ENCODE peak calls at places on chromosome 1, in ten cellular contexts. One of them, this sample, is unnamed.

GRCh38 chr1:6465461-6466005 is 440 bp downstream of the TNFRSF25 start:
- DNase-seq in astrocyte of the spinal cord: no peak
- DNase-seq in activated CD8-positive, alpha-beta T cell treated with anti-CD3 and anti-CD28 coated beads for 36 hours: peak
- DNase-seq in lower lobe of right lung: no peak
- DNase-seq in fibroblast of mammary gland: no peak
- DNase-seq in heart right ventricle: no peak
- DNase-seq in omental fat pad: no peak
- DNase-seq in HFFc6: no peak
- DNase-seq in mucosa of descending colon: no peak
- DNase-seq in PC-3: no peak
- DNase-seq in this sample: no peak

GRCh38 chr1:202189012-202189790 is 4.4 kb upstream of the LGR6 start:
- DNase-seq in astrocyte of the spinal cord: peak
- DNase-seq in activated CD8-positive, alpha-beta T cell treated with anti-CD3 and anti-CD28 coated beads for 36 hours: peak
- DNase-seq in lower lobe of right lung: peak
- DNase-seq in fibroblast of mammary gland: peak
- DNase-seq in heart right ventricle: peak
- DNase-seq in omental fat pad: peak
- DNase-seq in HFFc6: peak
- DNase-seq in mucosa of descending colon: peak
- DNase-seq in PC-3: peak
- DNase-seq in this sample: peak

GRCh38 chr1:231950732-231951131 is 324.1 kb downstream of the DISC1 start:
- DNase-seq in astrocyte of the spinal cord: no peak
- DNase-seq in activated CD8-positive, alpha-beta T cell treated with anti-CD3 and anti-CD28 coated beads for 36 hours: no peak
- DNase-seq in lower lobe of right lung: no peak
- DNase-seq in fibroblast of mammary gland: no peak
- DNase-seq in heart right ventricle: no peak
- DNase-seq in omental fat pad: no peak
- DNase-seq in HFFc6: no peak
- DNase-seq in mucosa of descending colon: no peak
- DNase-seq in PC-3: no peak
- DNase-seq in this sample: no peak

GRCh38 chr1:201614262-201615015 is 75.5 kb downstream of the NAV1 start:
- DNase-seq in astrocyte of the spinal cord: peak
- DNase-seq in activated CD8-positive, alpha-beta T cell treated with anti-CD3 and anti-CD28 coated beads for 36 hours: peak
- DNase-seq in lower lobe of right lung: peak
- DNase-seq in fibroblast of mammary gland: no peak
- DNase-seq in heart right ventricle: peak
- DNase-seq in omental fat pad: no peak
- DNase-seq in HFFc6: no peak
- DNase-seq in mucosa of descending colon: no peak
- DNase-seq in PC-3: no peak
- DNase-seq in this sample: no peak

GRCh38 chr1:228366062-228366850 is 40.4 kb downstream of the TRIM11 start:
- DNase-seq in astrocyte of the spinal cord: no peak
- DNase-seq in activated CD8-positive, alpha-beta T cell treated with anti-CD3 and anti-CD28 coated beads for 36 hours: no peak
- DNase-seq in lower lobe of right lung: peak
- DNase-seq in fibroblast of mammary gland: no peak
- DNase-seq in heart right ventricle: peak
- DNase-seq in omental fat pad: no peak
- DNase-seq in HFFc6: no peak
- DNase-seq in mucosa of descending colon: no peak
- DNase-seq in PC-3: no peak
- DNase-seq in this sample: peak

GRCh38 chr1:62735491-62736171 is 47.4 kb upstream of the DOCK7 start:
- DNase-seq in astrocyte of the spinal cord: peak
- DNase-seq in activated CD8-positive, alpha-beta T cell treated with anti-CD3 and anti-CD28 coated beads for 36 hours: no peak
- DNase-seq in lower lobe of right lung: no peak
- DNase-seq in fibroblast of mammary gland: peak
- DNase-seq in heart right ventricle: no peak
- DNase-seq in omental fat pad: no peak
- DNase-seq in HFFc6: peak
- DNase-seq in mucosa of descending colon: no peak
- DNase-seq in PC-3: peak
- DNase-seq in this sample: no peak

GRCh38 chr1:116902718-116903390 is 6.9 kb upstream of the PTGFRN start:
- DNase-seq in astrocyte of the spinal cord: no peak
- DNase-seq in activated CD8-positive, alpha-beta T cell treated with anti-CD3 and anti-CD28 coated beads for 36 hours: no peak
- DNase-seq in lower lobe of right lung: no peak
- DNase-seq in fibroblast of mammary gland: no peak
- DNase-seq in heart right ventricle: no peak
- DNase-seq in omental fat pad: no peak
- DNase-seq in HFFc6: no peak
- DNase-seq in mucosa of descending colon: no peak
- DNase-seq in PC-3: no peak
- DNase-seq in this sample: no peak

GRCh38 chr1:27598288-27598687 is 5.7 kb downstream of the AHDC1 start:
- DNase-seq in astrocyte of the spinal cord: no peak
- DNase-seq in activated CD8-positive, alpha-beta T cell treated with anti-CD3 and anti-CD28 coated beads for 36 hours: no peak
- DNase-seq in lower lobe of right lung: no peak
- DNase-seq in fibroblast of mammary gland: no peak
- DNase-seq in heart right ventricle: peak
- DNase-seq in omental fat pad: no peak
- DNase-seq in HFFc6: no peak
- DNase-seq in mucosa of descending colon: no peak
- DNase-seq in PC-3: no peak
- DNase-seq in this sample: no peak

GRCh38 chr1:204712718-204713430 is 27.3 kb upstream of the LRRN2 start:
- DNase-seq in astrocyte of the spinal cord: no peak
- DNase-seq in activated CD8-positive, alpha-beta T cell treated with anti-CD3 and anti-CD28 coated beads for 36 hours: no peak
- DNase-seq in lower lobe of right lung: no peak
- DNase-seq in fibroblast of mammary gland: no peak
- DNase-seq in heart right ventricle: no peak
- DNase-seq in omental fat pad: no peak
- DNase-seq in HFFc6: no peak
- DNase-seq in mucosa of descending colon: no peak
- DNase-seq in PC-3: no peak
- DNase-seq in this sample: no peak

GRCh38 chr1:204713541-204713940 is 28.0 kb upstream of the LRRN2 start:
- DNase-seq in astrocyte of the spinal cord: no peak
- DNase-seq in activated CD8-positive, alpha-beta T cell treated with anti-CD3 and anti-CD28 coated beads for 36 hours: no peak
- DNase-seq in lower lobe of right lung: no peak
- DNase-seq in fibroblast of mammary gland: no peak
- DNase-seq in heart right ventricle: no peak
- DNase-seq in omental fat pad: no peak
- DNase-seq in HFFc6: no peak
- DNase-seq in mucosa of descending colon: no peak
- DNase-seq in PC-3: no peak
- DNase-seq in this sample: no peak

GRCh38 chr1:204714194-204714860 is 28.8 kb upstream of the LRRN2 start:
- DNase-seq in astrocyte of the spinal cord: no peak
- DNase-seq in activated CD8-positive, alpha-beta T cell treated with anti-CD3 and anti-CD28 coated beads for 36 hours: no peak
- DNase-seq in lower lobe of right lung: no peak
- DNase-seq in fibroblast of mammary gland: no peak
- DNase-seq in heart right ventricle: no peak
- DNase-seq in omental fat pad: no peak
- DNase-seq in HFFc6: no peak
- DNase-seq in mucosa of descending colon: no peak
- DNase-seq in PC-3: no peak
- DNase-seq in this sample: no peak

GRCh38 chr1:204716687-204717086 is 31.1 kb upstream of the LRRN2 start:
- DNase-seq in astrocyte of the spinal cord: no peak
- DNase-seq in activated CD8-positive, alpha-beta T cell treated with anti-CD3 and anti-CD28 coated beads for 36 hours: no peak
- DNase-seq in lower lobe of right lung: no peak
- DNase-seq in fibroblast of mammary gland: no peak
- DNase-seq in heart right ventricle: no peak
- DNase-seq in omental fat pad: no peak
- DNase-seq in HFFc6: no peak
- DNase-seq in mucosa of descending colon: no peak
- DNase-seq in PC-3: no peak
- DNase-seq in this sample: no peak

DNA sequence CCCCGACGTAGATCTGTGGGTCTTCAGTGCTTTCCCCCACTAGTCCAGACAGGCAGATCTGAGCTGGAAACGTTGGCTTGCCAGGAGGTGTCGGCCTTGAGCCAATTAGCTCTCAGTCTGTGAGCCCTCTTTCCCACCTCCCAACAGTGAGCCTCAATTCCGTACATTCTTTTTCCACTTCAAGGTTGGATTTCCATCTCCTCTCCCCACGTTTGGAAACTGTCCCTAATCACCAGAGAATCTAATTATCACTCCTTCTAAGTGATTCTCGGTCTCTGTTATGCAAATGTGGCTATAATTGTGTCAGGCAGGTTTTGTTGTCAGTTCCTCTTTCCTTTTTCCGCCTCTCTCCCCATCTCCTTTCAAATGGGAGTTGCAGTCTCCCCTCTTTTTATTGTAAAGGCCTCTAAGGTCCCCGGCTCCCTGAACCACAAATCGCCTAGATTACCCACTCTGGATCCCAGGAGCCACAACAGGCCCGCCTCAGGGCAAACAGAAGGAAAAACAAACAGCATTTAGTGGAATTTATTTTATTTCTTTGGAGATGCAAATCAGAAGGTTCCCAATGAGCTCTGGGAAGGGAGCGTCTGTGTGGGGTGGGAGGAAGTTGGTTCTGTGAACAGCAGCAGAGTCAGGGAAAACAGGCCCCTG is 29.4 kb upstream of the LRRN2 start:
- DNase-seq in astrocyte of the spinal cord: no peak
- DNase-seq in activated CD8-positive, alpha-beta T cell treated with anti-CD3 and anti-CD28 coated beads for 36 hours: no peak
- DNase-seq in lower lobe of right lung: no peak
- DNase-seq in fibroblast of mammary gland: no peak
- DNase-seq in heart right ventricle: no peak
- DNase-seq in omental fat pad: no peak
- DNase-seq in HFFc6: no peak
- DNase-seq in mucosa of descending colon: no peak
- DNase-seq in PC-3: no peak
- DNase-seq in this sample: no peak
- TF ChIP-seq CTCF in astrocyte of the spinal cord: no peak
- TF ChIP-seq CTCF in activated CD8-positive, alpha-beta T cell treated with anti-CD3 and anti-CD28 coated beads for 36 hours: no peak
- TF ChIP-seq CTCF in lower lobe of right lung: no peak
- TF ChIP-seq CTCF in fibroblast of mammary gland: no peak
- TF ChIP-seq CTCF in heart right ventricle: no peak
- TF ChIP-seq CTCF in omental fat pad: no peak
- TF ChIP-seq CTCF in HFFc6: no peak
- TF ChIP-seq CTCF in mucosa of descending colon: no peak
- TF ChIP-seq CTCF in PC-3: no peak
- TF ChIP-seq CTCF in this sample: no peak

GRCh38 chr1:37127254-37127748 is 93.0 kb upstream of the GRIK3 start:
- DNase-seq in astrocyte of the spinal cord: no peak
- DNase-seq in activated CD8-positive, alpha-beta T cell treated with anti-CD3 and anti-CD28 coated beads for 36 hours: no peak
- DNase-seq in lower lobe of right lung: no peak
- DNase-seq in fibroblast of mammary gland: no peak
- DNase-seq in heart right ventricle: no peak
- DNase-seq in omental fat pad: no peak
- DNase-seq in HFFc6: no peak
- DNase-seq in mucosa of descending colon: no peak
- DNase-seq in PC-3: no peak
- DNase-seq in this sample: no peak

GRCh38 chr1:37128091-37128490 is 93.8 kb upstream of the GRIK3 start:
- DNase-seq in astrocyte of the spinal cord: no peak
- DNase-seq in activated CD8-positive, alpha-beta T cell treated with anti-CD3 and anti-CD28 coated beads for 36 hours: no peak
- DNase-seq in lower lobe of right lung: no peak
- DNase-seq in fibroblast of mammary gland: no peak
- DNase-seq in heart right ventricle: no peak
- DNase-seq in omental fat pad: no peak
- DNase-seq in HFFc6: no peak
- DNase-seq in mucosa of descending colon: no peak
- DNase-seq in PC-3: no peak
- DNase-seq in this sample: no peak

GRCh38 chr1:37131281-37131680 is 97.0 kb upstream of the GRIK3 start:
- DNase-seq in astrocyte of the spinal cord: no peak
- DNase-seq in activated CD8-positive, alpha-beta T cell treated with anti-CD3 and anti-CD28 coated beads for 36 hours: no peak
- DNase-seq in lower lobe of right lung: no peak
- DNase-seq in fibroblast of mammary gland: no peak
- DNase-seq in heart right ventricle: no peak
- DNase-seq in omental fat pad: no peak
- DNase-seq in HFFc6: no peak
- DNase-seq in mucosa of descending colon: no peak
- DNase-seq in PC-3: no peak
- DNase-seq in this sample: no peak

GRCh38 chr1:37133276-37134145 is 99.2 kb upstream of the GRIK3 start:
- DNase-seq in astrocyte of the spinal cord: no peak
- DNase-seq in activated CD8-positive, alpha-beta T cell treated with anti-CD3 and anti-CD28 coated beads for 36 hours: no peak
- DNase-seq in lower lobe of right lung: no peak
- DNase-seq in fibroblast of mammary gland: no peak
- DNase-seq in heart right ventricle: no peak
- DNase-seq in omental fat pad: no peak
- DNase-seq in HFFc6: no peak
- DNase-seq in mucosa of descending colon: no peak
- DNase-seq in PC-3: no peak
- DNase-seq in this sample: no peak

DNA sequence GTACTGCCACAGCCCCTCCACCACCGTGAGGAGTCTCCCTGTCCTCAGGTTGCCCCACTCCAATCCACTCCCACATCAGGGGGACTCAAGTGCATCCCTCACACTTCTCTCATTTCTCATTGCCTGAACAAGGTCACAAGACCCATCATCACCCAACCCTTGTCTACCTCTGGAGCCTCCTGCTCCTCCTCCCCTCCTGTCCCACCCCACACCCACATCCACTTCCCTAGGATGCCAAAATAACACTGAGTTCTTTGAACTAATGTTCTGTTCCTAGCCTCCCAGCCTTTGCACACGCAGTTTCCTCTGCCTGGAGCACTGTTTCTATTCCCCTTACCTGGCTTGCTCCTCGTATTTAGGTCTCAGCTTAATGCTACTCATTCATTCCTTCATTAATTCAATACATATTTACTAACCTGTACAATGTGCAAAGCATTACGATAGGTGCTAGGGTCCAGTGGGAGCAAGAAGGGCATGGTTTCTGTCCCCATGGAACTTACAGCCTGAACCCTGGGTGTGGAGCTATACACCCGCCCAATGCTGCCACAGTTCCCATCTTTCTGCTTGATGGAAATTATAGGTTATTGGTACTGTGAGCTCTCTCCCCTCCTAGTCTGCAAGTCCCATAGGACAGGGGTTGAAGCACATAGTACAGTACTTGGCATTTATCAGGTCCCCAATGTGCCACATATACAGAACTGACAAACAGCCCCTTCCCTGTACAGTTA is 96.1 kb upstream of the GRIK3 start:
- DNase-seq in astrocyte of the spinal cord: no peak
- DNase-seq in activated CD8-positive, alpha-beta T cell treated with anti-CD3 and anti-CD28 coated beads for 36 hours: no peak
- DNase-seq in lower lobe of right lung: no peak
- DNase-seq in fibroblast of mammary gland: no peak
- DNase-seq in heart right ventricle: no peak
- DNase-seq in omental fat pad: no peak
- DNase-seq in HFFc6: no peak
- DNase-seq in mucosa of descending colon: no peak
- DNase-seq in PC-3: no peak
- DNase-seq in this sample: no peak
- TF ChIP-seq CTCF in astrocyte of the spinal cord: no peak
- TF ChIP-seq CTCF in activated CD8-positive, alpha-beta T cell treated with anti-CD3 and anti-CD28 coated beads for 36 hours: no peak
- TF ChIP-seq CTCF in lower lobe of right lung: no peak
- TF ChIP-seq CTCF in fibroblast of mammary gland: no peak
- TF ChIP-seq CTCF in heart right ventricle: no peak
- TF ChIP-seq CTCF in omental fat pad: no peak
- TF ChIP-seq CTCF in HFFc6: no peak
- TF ChIP-seq CTCF in mucosa of descending colon: no peak
- TF ChIP-seq CTCF in PC-3: no peak
- TF ChIP-seq CTCF in this sample: no peak

GRCh38 chr1:30928789-30929134 is 20.2 kb upstream of the SDC3 start:
- DNase-seq in astrocyte of the spinal cord: no peak
- DNase-seq in activated CD8-positive, alpha-beta T cell treated with anti-CD3 and anti-CD28 coated beads for 36 hours: no peak
- DNase-seq in lower lobe of right lung: no peak
- DNase-seq in fibroblast of mammary gland: no peak
- DNase-seq in heart right ventricle: no peak
- DNase-seq in omental fat pad: no peak
- DNase-seq in HFFc6: no peak
- DNase-seq in mucosa of descending colon: no peak
- DNase-seq in PC-3: no peak
- DNase-seq in this sample: no peak

GRCh38 chr1:30928171-30928570 is 19.6 kb upstream of the SDC3 start:
- DNase-seq in astrocyte of the spinal cord: no peak
- DNase-seq in activated CD8-positive, alpha-beta T cell treated with anti-CD3 and anti-CD28 coated beads for 36 hours: no peak
- DNase-seq in lower lobe of right lung: no peak
- DNase-seq in fibroblast of mammary gland: no peak
- DNase-seq in heart right ventricle: no peak
- DNase-seq in omental fat pad: no peak
- DNase-seq in HFFc6: no peak
- DNase-seq in mucosa of descending colon: no peak
- DNase-seq in PC-3: no peak
- DNase-seq in this sample: no peak

GRCh38 chr1:30929944-30930525 is 21.5 kb upstream of the SDC3 start:
- DNase-seq in astrocyte of the spinal cord: no peak
- DNase-seq in activated CD8-positive, alpha-beta T cell treated with anti-CD3 and anti-CD28 coated beads for 36 hours: no peak
- DNase-seq in lower lobe of right lung: no peak
- DNase-seq in fibroblast of mammary gland: no peak
- DNase-seq in heart right ventricle: no peak
- DNase-seq in omental fat pad: no peak
- DNase-seq in HFFc6: no peak
- DNase-seq in mucosa of descending colon: no peak
- DNase-seq in PC-3: no peak
- DNase-seq in this sample: no peak

GRCh38 chr1:30930631-30931173 is 22.1 kb upstream of the SDC3 start:
- DNase-seq in astrocyte of the spinal cord: no peak
- DNase-seq in activated CD8-positive, alpha-beta T cell treated with anti-CD3 and anti-CD28 coated beads for 36 hours: no peak
- DNase-seq in lower lobe of right lung: no peak
- DNase-seq in fibroblast of mammary gland: no peak
- DNase-seq in heart right ventricle: no peak
- DNase-seq in omental fat pad: no peak
- DNase-seq in HFFc6: no peak
- DNase-seq in mucosa of descending colon: no peak
- DNase-seq in PC-3: no peak
- DNase-seq in this sample: no peak

DNA sequence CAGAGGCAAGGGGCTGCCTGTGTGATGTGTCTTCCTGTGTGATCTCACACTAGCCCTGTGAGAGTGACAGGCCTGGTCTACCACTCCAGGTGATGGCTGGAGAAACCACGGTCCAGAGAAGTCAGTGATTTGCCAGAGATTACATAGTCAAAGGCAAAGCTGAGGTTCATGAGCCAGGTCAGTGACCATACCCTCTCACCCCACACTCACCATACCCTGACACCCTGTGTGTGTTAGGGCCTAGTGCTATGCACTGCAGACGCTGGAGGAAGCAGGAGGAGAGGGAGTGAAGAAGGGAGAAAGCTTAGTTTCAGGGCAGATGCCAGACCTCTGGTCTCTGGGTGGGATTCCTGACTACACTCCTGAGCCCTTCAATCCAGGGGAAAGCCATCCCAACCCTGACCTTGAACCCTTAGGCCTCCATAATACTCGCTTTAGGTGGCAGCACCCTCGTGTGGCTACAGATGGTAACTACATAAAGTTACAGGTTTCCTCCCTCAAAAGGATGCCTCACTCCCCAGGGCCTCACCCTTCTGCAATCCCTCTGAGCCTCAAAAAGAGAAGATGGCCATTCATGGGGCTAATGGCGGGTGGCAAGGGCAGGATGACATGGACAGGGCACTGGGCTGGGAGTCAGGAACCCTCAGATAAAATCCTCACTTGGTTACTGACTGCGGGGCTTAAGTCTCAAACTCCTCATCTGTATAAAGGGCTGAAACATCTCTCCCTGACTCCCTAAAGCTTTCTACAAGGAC is 20.8 kb upstream of the SDC3 start:
- DNase-seq in astrocyte of the spinal cord: no peak
- DNase-seq in activated CD8-positive, alpha-beta T cell treated with anti-CD3 and anti-CD28 coated beads for 36 hours: peak
- DNase-seq in lower lobe of right lung: no peak
- DNase-seq in fibroblast of mammary gland: peak
- DNase-seq in heart right ventricle: no peak
- DNase-seq in omental fat pad: no peak
- DNase-seq in HFFc6: peak
- DNase-seq in mucosa of descending colon: no peak
- DNase-seq in PC-3: peak
- DNase-seq in this sample: no peak
- TF ChIP-seq CTCF in astrocyte of the spinal cord: peak
- TF ChIP-seq CTCF in activated CD8-positive, alpha-beta T cell treated with anti-CD3 and anti-CD28 coated beads for 36 hours: peak
- TF ChIP-seq CTCF in lower lobe of right lung: peak
- TF ChIP-seq CTCF in fibroblast of mammary gland: peak
- TF ChIP-seq CTCF in heart right ventricle: peak
- TF ChIP-seq CTCF in omental fat pad: no peak
- TF ChIP-seq CTCF in HFFc6: peak
- TF ChIP-seq CTCF in mucosa of descending colon: peak
- TF ChIP-seq CTCF in PC-3: peak
- TF ChIP-seq CTCF in this sample: peak

GRCh38 chr1:17002524-17002902 is 9.2 kb downstream of the ATP13A2 start:
- DNase-seq in astrocyte of the spinal cord: no peak
- DNase-seq in activated CD8-positive, alpha-beta T cell treated with anti-CD3 and anti-CD28 coated beads for 36 hours: no peak
- DNase-seq in lower lobe of right lung: no peak
- DNase-seq in fibroblast of mammary gland: no peak
- DNase-seq in heart right ventricle: no peak
- DNase-seq in omental fat pad: no peak
- DNase-seq in HFFc6: no peak
- DNase-seq in mucosa of descending colon: no peak
- DNase-seq in PC-3: no peak
- DNase-seq in this sample: no peak

GRCh38 chr1:17005365-17005740 is 6.4 kb downstream of the ATP13A2 start:
- DNase-seq in astrocyte of the spinal cord: no peak
- DNase-seq in activated CD8-positive, alpha-beta T cell treated with anti-CD3 and anti-CD28 coated beads for 36 hours: no peak
- DNase-seq in lower lobe of right lung: no peak
- DNase-seq in fibroblast of mammary gland: no peak
- DNase-seq in heart right ventricle: no peak
- DNase-seq in omental fat pad: no peak
- DNase-seq in HFFc6: no peak
- DNase-seq in mucosa of descending colon: no peak
- DNase-seq in PC-3: no peak
- DNase-seq in this sample: no peak

GRCh38 chr1:17001760-17002523 is 9.8 kb downstream of the ATP13A2 start:
- DNase-seq in astrocyte of the spinal cord: no peak
- DNase-seq in activated CD8-positive, alpha-beta T cell treated with anti-CD3 and anti-CD28 coated beads for 36 hours: no peak
- DNase-seq in lower lobe of right lung: no peak
- DNase-seq in fibroblast of mammary gland: no peak
- DNase-seq in heart right ventricle: no peak
- DNase-seq in omental fat pad: no peak
- DNase-seq in HFFc6: no peak
- DNase-seq in mucosa of descending colon: no peak
- DNase-seq in PC-3: no peak
- DNase-seq in this sample: no peak

GRCh38 chr1:17007121-17007520 is 4.6 kb downstream of the ATP13A2 start:
- DNase-seq in astrocyte of the spinal cord: no peak
- DNase-seq in activated CD8-positive, alpha-beta T cell treated with anti-CD3 and anti-CD28 coated beads for 36 hours: no peak
- DNase-seq in lower lobe of right lung: no peak
- DNase-seq in fibroblast of mammary gland: no peak
- DNase-seq in heart right ventricle: no peak
- DNase-seq in omental fat pad: no peak
- DNase-seq in HFFc6: no peak
- DNase-seq in mucosa of descending colon: no peak
- DNase-seq in PC-3: no peak
- DNase-seq in this sample: no peak

GRCh38 chr1:17004466-17005364 is 7.0 kb downstream of the ATP13A2 start:
- DNase-seq in astrocyte of the spinal cord: no peak
- DNase-seq in activated CD8-positive, alpha-beta T cell treated with anti-CD3 and anti-CD28 coated beads for 36 hours: no peak
- DNase-seq in lower lobe of right lung: no peak
- DNase-seq in fibroblast of mammary gland: no peak
- DNase-seq in heart right ventricle: no peak
- DNase-seq in omental fat pad: no peak
- DNase-seq in HFFc6: no peak
- DNase-seq in mucosa of descending colon: no peak
- DNase-seq in PC-3: no peak
- DNase-seq in this sample: no peak
- TF ChIP-seq CTCF in astrocyte of the spinal cord: peak
- TF ChIP-seq CTCF in activated CD8-positive, alpha-beta T cell treated with anti-CD3 and anti-CD28 coated beads for 36 hours: no peak
- TF ChIP-seq CTCF in lower lobe of right lung: no peak
- TF ChIP-seq CTCF in fibroblast of mammary gland: peak
- TF ChIP-seq CTCF in heart right ventricle: no peak
- TF ChIP-seq CTCF in omental fat pad: no peak
- TF ChIP-seq CTCF in HFFc6: no peak
- TF ChIP-seq CTCF in mucosa of descending colon: no peak
- TF ChIP-seq CTCF in PC-3: peak
- TF ChIP-seq CTCF in this sample: no peak